ENCODE peak calls at places on chromosomes 16 and 17, in six cellular contexts. One of them, this sample, is unnamed.

GRCh38 chr16:77833906-77834599 is 45.7 kb downstream of the VAT1L start:
- DNase-seq in HepG2: no peak
- DNase-seq in A549: no peak
- DNase-seq in K562: no peak
- DNase-seq in endothelial cell of umbilical vein: peak
- DNase-seq in GM12878: no peak
- DNase-seq in this sample: peak

GRCh38 chr16:31087971-31088370 is 772 bp downstream of the PRSS53 start:
- DNase-seq in K562: no peak
- DNase-seq in HepG2: no peak
- DNase-seq in GM12878: no peak
- DNase-seq in endothelial cell of umbilical vein: no peak
- DNase-seq in A549: no peak
- DNase-seq in this sample: no peak

GRCh38 chr16:30535777-30536190 is 1.1 kb upstream of the ZNF747 start:
- DNase-seq in K562: peak
- DNase-seq in GM12878: peak
- DNase-seq in endothelial cell of umbilical vein: peak
- DNase-seq in HepG2: peak
- DNase-seq in A549: peak
- DNase-seq in this sample: peak

GRCh38 chr17:48021964-48022363 is 15.6 kb downstream of the COPZ2 start:
- DNase-seq in A549: no peak
- DNase-seq in HepG2: no peak
- DNase-seq in K562: no peak
- DNase-seq in GM12878: no peak
- DNase-seq in endothelial cell of umbilical vein: no peak
- DNase-seq in this sample: no peak

GRCh38 chr17:29039764-29040598 is 3.0 kb upstream of the PIPOX start:
- DNase-seq in endothelial cell of umbilical vein: no peak
- DNase-seq in HepG2: no peak
- DNase-seq in GM12878: no peak
- DNase-seq in K562: no peak
- DNase-seq in A549: no peak
- DNase-seq in this sample: no peak

GRCh38 chr16:1366712-1367299 is 15.1 kb downstream of the GNPTG start:
- DNase-seq in HepG2: no peak
- DNase-seq in endothelial cell of umbilical vein: no peak
- DNase-seq in A549: no peak
- DNase-seq in GM12878: no peak
- DNase-seq in K562: no peak
- DNase-seq in this sample: no peak

GRCh38 chr17:75902406-75902805 is 2.3 kb downstream of the MRPL38 start:
- DNase-seq in HepG2: no peak
- DNase-seq in GM12878: no peak
- DNase-seq in endothelial cell of umbilical vein: no peak
- DNase-seq in K562: no peak
- DNase-seq in A549: no peak
- DNase-seq in this sample: no peak

GRCh38 chr17:77254961-77255741 is 114.4 kb downstream of the SEC14L1 start:
- DNase-seq in endothelial cell of umbilical vein: peak
- DNase-seq in GM12878: no peak
- DNase-seq in A549: peak
- DNase-seq in HepG2: peak
- DNase-seq in K562: no peak
- DNase-seq in this sample: peak

GRCh38 chr17:50630524-50631194 is 4.0 kb upstream of the ABCC3 start:
- DNase-seq in GM12878: no peak
- DNase-seq in HepG2: peak
- DNase-seq in A549: peak
- DNase-seq in K562: peak
- DNase-seq in endothelial cell of umbilical vein: peak
- DNase-seq in this sample: no peak

GRCh38 chr16:25297151-25297787 is 39.6 kb upstream of the ZKSCAN2 start:
- DNase-seq in GM12878: no peak
- DNase-seq in K562: no peak
- DNase-seq in A549: no peak
- DNase-seq in HepG2: no peak
- DNase-seq in endothelial cell of umbilical vein: no peak
- DNase-seq in this sample: no peak

GRCh38 chr16:27972500-27972899 is 91.0 kb downstream of the GSG1L start:
- DNase-seq in endothelial cell of umbilical vein: peak
- DNase-seq in GM12878: peak
- DNase-seq in A549: peak
- DNase-seq in K562: peak
- DNase-seq in HepG2: peak
- DNase-seq in this sample: peak

GRCh38 chr17:68697850-68698313 is 96.7 kb upstream of the FAM20A start:
- DNase-seq in K562: no peak
- DNase-seq in GM12878: no peak
- DNase-seq in HepG2: peak
- DNase-seq in A549: no peak
- DNase-seq in endothelial cell of umbilical vein: no peak
- DNase-seq in this sample: peak

GRCh38 chr16:21301895-21302291 is 23.8 kb upstream of the CRYM start:
- DNase-seq in HepG2: no peak
- DNase-seq in K562: no peak
- DNase-seq in A549: no peak
- DNase-seq in GM12878: no peak
- DNase-seq in endothelial cell of umbilical vein: no peak
- DNase-seq in this sample: no peak

GRCh38 chr17:17943281-17943984 is 28.8 kb downstream of the TOM1L2 start:
- DNase-seq in K562: no peak
- DNase-seq in HepG2: no peak
- DNase-seq in GM12878: no peak
- DNase-seq in endothelial cell of umbilical vein: no peak
- DNase-seq in A549: no peak
- DNase-seq in this sample: peak

GRCh38 chr16:57810197-57811024 is 8.1 kb upstream of the KIFC3 start:
- DNase-seq in K562: peak
- DNase-seq in A549: peak
- DNase-seq in HepG2: peak
- DNase-seq in GM12878: peak
- DNase-seq in endothelial cell of umbilical vein: peak
- DNase-seq in this sample: peak

GRCh38 chr16:2455081-2455845 is 4.6 kb upstream of the TEDC2 start:
- DNase-seq in HepG2: no peak
- DNase-seq in K562: no peak
- DNase-seq in A549: no peak
- DNase-seq in endothelial cell of umbilical vein: no peak
- DNase-seq in GM12878: no peak
- DNase-seq in this sample: no peak

GRCh38 chr16:84672276-84673202 is 24.2 kb downstream of the KLHL36 start:
- DNase-seq in GM12878: no peak
- DNase-seq in K562: peak
- DNase-seq in endothelial cell of umbilical vein: peak
- DNase-seq in A549: peak
- DNase-seq in HepG2: peak
- DNase-seq in this sample: peak

GRCh38 chr16:31435341-31436220 is 7.0 kb downstream of the ZNF843 start:
- DNase-seq in endothelial cell of umbilical vein: no peak
- DNase-seq in GM12878: no peak
- DNase-seq in HepG2: no peak
- DNase-seq in A549: no peak
- DNase-seq in K562: no peak
- DNase-seq in this sample: no peak

GRCh38 chr17:32265192-32265895 is at the start of gene RHBDL3:
- DNase-seq in K562: peak
- DNase-seq in HepG2: no peak
- DNase-seq in GM12878: no peak
- DNase-seq in endothelial cell of umbilical vein: no peak
- DNase-seq in A549: no peak
- DNase-seq in this sample: no peak

GRCh38 chr17:82297804-82298537 is 19.4 kb downstream of the CD7 start:
- DNase-seq in GM12878: peak
- DNase-seq in endothelial cell of umbilical vein: peak
- DNase-seq in K562: peak
- DNase-seq in A549: peak
- DNase-seq in HepG2: no peak
- DNase-seq in this sample: peak

GRCh38 chr16:22681881-22682291 is 132.1 kb upstream of the HS3ST2 start:
- DNase-seq in endothelial cell of umbilical vein: no peak
- DNase-seq in HepG2: no peak
- DNase-seq in A549: no peak
- DNase-seq in K562: no peak
- DNase-seq in GM12878: no peak
- DNase-seq in this sample: no peak

GRCh38 chr17:75270218-75270965 is 639 bp downstream of the MIF4GD start:
- DNase-seq in HepG2: peak
- DNase-seq in endothelial cell of umbilical vein: peak
- DNase-seq in K562: peak
- DNase-seq in A549: peak
- DNase-seq in GM12878: no peak
- DNase-seq in this sample: peak

GRCh38 chr16:82062645-82063058 is 27.6 kb downstream of the HSD17B2 start:
- DNase-seq in endothelial cell of umbilical vein: no peak
- DNase-seq in K562: no peak
- DNase-seq in HepG2: peak
- DNase-seq in GM12878: no peak
- DNase-seq in A549: no peak
- DNase-seq in this sample: peak
- TF ChIP-seq MYC in endothelial cell of umbilical vein: no peak
- TF ChIP-seq MYC in K562: no peak
- TF ChIP-seq MYC in HepG2: no peak
- TF ChIP-seq MYC in GM12878: no peak
- TF ChIP-seq MYC in A549: no peak
- TF ChIP-seq MYC in this sample: no peak

GRCh38 chr16:5042574-5043171 is 8.9 kb upstream of the NAGPA start:
- DNase-seq in K562: no peak
- DNase-seq in A549: no peak
- DNase-seq in HepG2: peak
- DNase-seq in GM12878: no peak
- DNase-seq in endothelial cell of umbilical vein: no peak
- DNase-seq in this sample: peak
- TF ChIP-seq MYC in K562: no peak
- TF ChIP-seq MYC in A549: no peak
- TF ChIP-seq MYC in HepG2: peak
- TF ChIP-seq MYC in GM12878: no peak
- TF ChIP-seq MYC in endothelial cell of umbilical vein: no peak
- TF ChIP-seq MYC in this sample: no peak

GRCh38 chr16:50599494-50599893 is 51.3 kb downstream of the NKD1 start:
- DNase-seq in A549: no peak
- DNase-seq in K562: no peak
- DNase-seq in GM12878: no peak
- DNase-seq in HepG2: no peak
- DNase-seq in endothelial cell of umbilical vein: no peak
- DNase-seq in this sample: no peak
- TF ChIP-seq MYC in A549: no peak
- TF ChIP-seq MYC in K562: no peak
- TF ChIP-seq MYC in GM12878: no peak
- TF ChIP-seq MYC in HepG2: no peak
- TF ChIP-seq MYC in endothelial cell of umbilical vein: no peak
- TF ChIP-seq MYC in this sample: no peak

GRCh38 chr16:89582614-89583196 is 7.1 kb downstream of the CPNE7 start:
- DNase-seq in K562: no peak
- DNase-seq in HepG2: no peak
- DNase-seq in A549: no peak
- DNase-seq in endothelial cell of umbilical vein: no peak
- DNase-seq in GM12878: no peak
- DNase-seq in this sample: no peak

GRCh38 chr16:89583197-89583894 is 7.8 kb downstream of the CPNE7 start:
- DNase-seq in GM12878: no peak
- DNase-seq in K562: no peak
- DNase-seq in HepG2: no peak
- DNase-seq in endothelial cell of umbilical vein: no peak
- DNase-seq in A549: no peak
- DNase-seq in this sample: no peak

GRCh38 chr16:89583895-89584644 is 8.5 kb downstream of the CPNE7 start:
- DNase-seq in endothelial cell of umbilical vein: no peak
- DNase-seq in HepG2: no peak
- DNase-seq in GM12878: no peak
- DNase-seq in A549: no peak
- DNase-seq in K562: no peak
- DNase-seq in this sample: no peak

GRCh38 chr16:89581045-89581695 is 5.6 kb downstream of the CPNE7 start:
- DNase-seq in K562: no peak
- DNase-seq in HepG2: peak
- DNase-seq in GM12878: no peak
- DNase-seq in endothelial cell of umbilical vein: peak
- DNase-seq in A549: peak
- DNase-seq in this sample: no peak

GRCh38 chr16:89581861-89582563 is 6.5 kb downstream of the CPNE7 start:
- DNase-seq in GM12878: no peak
- DNase-seq in A549: peak
- DNase-seq in K562: no peak
- DNase-seq in endothelial cell of umbilical vein: peak
- DNase-seq in HepG2: peak
- DNase-seq in this sample: no peak
- TF ChIP-seq MYC in GM12878: no peak
- TF ChIP-seq MYC in A549: no peak
- TF ChIP-seq MYC in K562: no peak
- TF ChIP-seq MYC in endothelial cell of umbilical vein: no peak
- TF ChIP-seq MYC in HepG2: peak
- TF ChIP-seq MYC in this sample: no peak

GRCh38 chr16:56792960-56793359 is 63.0 kb downstream of the NUP93 start:
- DNase-seq in K562: no peak
- DNase-seq in HepG2: no peak
- DNase-seq in endothelial cell of umbilical vein: no peak
- DNase-seq in A549: no peak
- DNase-seq in GM12878: no peak
- DNase-seq in this sample: no peak

GRCh38 chr16:56789360-56789759 is 59.4 kb downstream of the NUP93 start:
- DNase-seq in GM12878: no peak
- DNase-seq in K562: no peak
- DNase-seq in HepG2: peak
- DNase-seq in A549: peak
- DNase-seq in endothelial cell of umbilical vein: peak
- DNase-seq in this sample: peak

GRCh38 chr16:56795011-56795410 is 65.1 kb downstream of the NUP93 start:
- DNase-seq in K562: no peak
- DNase-seq in A549: no peak
- DNase-seq in endothelial cell of umbilical vein: peak
- DNase-seq in GM12878: no peak
- DNase-seq in HepG2: no peak
- DNase-seq in this sample: no peak

GRCh38 chr16:56797861-56798260 is 67.1 kb upstream of the SLC12A3 start:
- DNase-seq in HepG2: no peak
- DNase-seq in GM12878: no peak
- DNase-seq in K562: no peak
- DNase-seq in A549: no peak
- DNase-seq in endothelial cell of umbilical vein: no peak
- DNase-seq in this sample: no peak

DNA sequence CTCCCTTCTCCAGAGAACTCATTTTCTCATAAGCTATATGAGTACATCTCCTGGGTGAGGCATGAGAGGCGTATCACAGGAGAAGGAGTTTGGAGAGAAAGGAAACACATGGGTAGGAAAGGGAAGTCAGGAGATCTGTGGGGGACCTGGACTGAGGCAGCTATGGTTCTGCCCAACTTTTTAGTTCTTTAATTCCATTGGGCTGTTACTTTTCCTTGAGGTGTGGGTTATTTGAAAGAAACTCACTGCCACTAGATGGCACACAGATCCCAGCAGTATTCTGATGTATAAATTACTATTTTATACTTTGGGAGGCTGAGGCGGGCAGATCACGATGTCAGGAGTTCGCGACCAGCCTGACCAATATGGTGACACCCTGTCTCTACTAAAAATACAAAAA is 63.6 kb downstream of the NUP93 start:
- DNase-seq in endothelial cell of umbilical vein: peak
- DNase-seq in HepG2: peak
- DNase-seq in A549: peak
- DNase-seq in K562: no peak
- DNase-seq in GM12878: no peak
- DNase-seq in this sample: peak
- TF ChIP-seq MYC in endothelial cell of umbilical vein: no peak
- TF ChIP-seq MYC in HepG2: no peak
- TF ChIP-seq MYC in A549: no peak
- TF ChIP-seq MYC in K562: no peak
- TF ChIP-seq MYC in GM12878: no peak
- TF ChIP-seq MYC in this sample: no peak